ENCODE peak calls at places on chromosomes 16 and 17, in seven cellular contexts. O is mesenchymal stem cell, C is H9, V is IMR-90, Y is H1, R is trophoblast cell, W is mesendoderm. N is an unnamed sample.

GRCh38 chr16:23232806-23233205 is 50.3 kb downstream of the SCNN1G start:
- DNase-seq in R (no peak), W (no peak), C (no peak), O (no peak), V (no peak), Y (no peak), N (no peak)

GRCh38 chr16:66927012-66927436 is 1.7 kb upstream of the RRAD start:
- DNase-seq in Y (no peak), C (peak; percentile 54), O (peak; percentile 97), R (peak; percentile 94), V (peak; percentile 88), W (peak; percentile 87), N (no peak)

GRCh38 chr17:78785011-78785662 is 3.1 kb upstream of the CYTH1 start:
- DNase-seq in Y (no peak), O (no peak), W (no peak), V (no peak), R (no peak), C (no peak), N (no peak)

GRCh38 chr16:1791256-1791942 is 2.1 kb downstream of the IGFALS start:
- DNase-seq in V (no peak), O (no peak), Y (no peak), W (no peak), R (no peak), C (peak; percentile 31), N (no peak)

GRCh38 chr17:50195196-50195865 is 6.1 kb downstream of the COL1A1 start:
- DNase-seq in C (no peak), O (peak; percentile 45), Y (no peak), W (no peak), R (no peak), V (peak; percentile 74), N (no peak)

GRCh38 chr16:27721548-27722265 is 171.8 kb downstream of the KATNIP start:
- DNase-seq in W (no peak), O (peak; percentile 66), C (no peak), R (peak; percentile 98), V (peak; percentile 78), Y (no peak), N (no peak)

GRCh38 chr16:57740423-57741071 is 5.0 kb downstream of the KATNB1 start:
- DNase-seq in W (no peak), Y (no peak), C (peak; percentile 17), O (no peak), V (no peak), R (no peak), N (no peak)

GRCh38 chr16:15055141-15056053 is 477 bp downstream of the NTAN1 start:
- DNase-seq in Y (peak; percentile 85), R (no peak), V (peak; percentile 23), W (peak; percentile 71), O (peak; percentile 56), C (no peak), N (no peak)

GRCh38 chr17:61410555-61411089 is 11.0 kb downstream of the TBX2 start:
- DNase-seq in R (peak; percentile 64), V (peak; percentile 86), W (peak; percentile 82), C (peak; percentile 93), Y (peak; percentile 91), O (peak; percentile 88), N (peak; percentile 68)

GRCh38 chr17:79619636-79620206 is 8.9 kb upstream of the RBFOX3 start:
- DNase-seq in V (no peak), C (peak; percentile 31), W (no peak), Y (peak; percentile 33), R (no peak), O (no peak), N (no peak)

GRCh38 chr16:22315979-22316378 is 18.8 kb downstream of the POLR3E start:
- DNase-seq in C (no peak), R (no peak), W (no peak), Y (no peak), O (no peak), V (no peak), N (no peak)

GRCh38 chr16:75385507-75386152 is 47.7 kb downstream of the CFDP1 start:
- DNase-seq in V (peak; percentile 88), C (no peak), R (no peak), O (peak; percentile 84), Y (no peak), W (peak; percentile 64), N (peak; percentile 29)

GRCh38 chr16:3144331-3144881 is 9.6 kb downstream of the ZNF213 start:
- DNase-seq in C (peak; percentile 26), V (no peak), O (no peak), R (peak; percentile 12), Y (no peak), W (no peak), N (no peak)

GRCh38 chr16:70805787-70806186 is 4.8 kb upstream of the VAC14 start:
- DNase-seq in O (peak; percentile 38), C (no peak), V (peak; percentile 91), Y (no peak), R (no peak), W (no peak), N (no peak)

GRCh38 chr16:66293207-66293735 is 73.2 kb upstream of the CDH5 start:
- DNase-seq in W (no peak), V (no peak), R (no peak), O (no peak), Y (no peak), C (peak; percentile 14), N (no peak)

GRCh38 chr17:80354381-80354780 is 60.6 kb upstream of the ENDOV start:
- DNase-seq in R (no peak), O (no peak), W (no peak), C (no peak), Y (no peak), V (no peak), N (no peak)

GRCh38 chr17:68892193-68892592 is 63.0 kb downstream of the ABCA8 start:
- DNase-seq in Y (no peak), W (no peak), V (no peak), O (no peak), R (no peak), C (no peak), N (no peak)

GRCh38 chr16:70453117-70453890 is 1.1 kb upstream of the FCSK start:
- DNase-seq in O (no peak), W (no peak), C (no peak), R (no peak), V (no peak), Y (no peak), N (no peak)

GRCh38 chr16:85350146-85350728 is 238.0 kb upstream of the CIBAR2 start:
- DNase-seq in V (no peak), O (no peak), W (no peak), Y (no peak), C (no peak), R (no peak), N (no peak)

GRCh38 chr17:31294839-31295488 is 2.1 kb downstream of the OMG start:
- DNase-seq in R (peak; percentile 45), Y (no peak), O (peak; percentile 32), V (no peak), W (no peak), C (no peak), N (no peak)

GRCh38 chr17:31293586-31293985 is 3.5 kb downstream of the OMG start:
- DNase-seq in C (no peak), O (no peak), R (peak; percentile 12), W (no peak), V (no peak), Y (no peak), N (no peak)

GRCh38 chr17:31294231-31294630 is 2.8 kb downstream of the OMG start:
- DNase-seq in Y (no peak), V (no peak), W (no peak), O (no peak), C (no peak), R (no peak), N (no peak)

GRCh38 chr17:31289790-31290189 is 7.2 kb downstream of the OMG start:
- DNase-seq in W (no peak), Y (no peak), O (no peak), V (no peak), R (no peak), C (no peak), N (no peak)

GRCh38 chr17:31291820-31292219 is 5.2 kb downstream of the OMG start:
- DNase-seq in C (no peak), V (peak; percentile 14), R (no peak), W (no peak), O (no peak), Y (no peak), N (no peak)
- H3K18ac ChIP-seq in C (no peak overlapping the region), V (no peak overlapping the region), R (no peak overlapping the region), W (no peak overlapping the region), O (no peak overlapping the region), Y (no peak overlapping the region), N (no peak overlapping the region)

DNA sequence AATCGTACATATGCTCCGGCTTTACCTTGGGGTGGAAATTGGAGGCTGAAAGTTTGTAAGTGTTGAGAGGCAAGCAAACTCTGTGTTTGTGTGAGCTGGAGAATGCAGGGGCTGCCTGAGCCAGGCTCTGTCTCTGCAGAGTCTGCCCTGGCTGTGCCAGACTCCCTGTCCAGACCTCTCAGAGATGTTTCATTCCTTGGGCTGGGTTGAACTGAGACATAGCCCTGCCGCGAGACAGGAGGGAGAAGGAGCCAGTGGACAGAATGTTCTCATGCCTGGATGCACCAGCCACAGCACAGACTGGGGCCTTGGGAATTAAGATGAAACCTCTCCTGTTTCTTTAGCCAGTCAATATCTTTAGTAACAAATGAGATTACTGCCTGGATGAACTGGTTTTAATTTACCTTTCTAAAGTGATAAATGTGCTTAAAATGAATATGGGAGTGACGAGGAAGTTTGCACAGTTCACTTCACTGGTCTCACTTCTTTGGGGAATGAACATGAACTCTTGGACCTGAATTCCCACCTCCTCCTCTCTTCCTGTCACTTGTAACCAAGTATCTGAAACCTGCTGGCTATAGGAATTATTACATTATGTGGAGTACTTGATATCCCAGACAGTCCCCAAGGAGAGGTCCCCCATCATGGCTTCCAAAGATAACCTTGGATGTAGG is 40.1 kb downstream of the YPEL2 start:
- DNase-seq in V (no peak), W (no peak), C (no peak), R (no peak), Y (no peak), O (peak; percentile 76), N (no peak)
- H3K23ac ChIP-seq in V (peak overlapping the region; percentile 6), W (no peak overlapping the region), C (no peak overlapping the region), R (no peak overlapping the region), Y (no peak overlapping the region), O (no peak overlapping the region), N (no peak overlapping the region)

GRCh38 chr17:82588266-82589175 is 59.7 kb downstream of the WDR45B start:
- DNase-seq in Y (no peak), W (no peak), O (no peak), V (no peak), R (no peak), C (no peak), N (no peak)
- H2AK5ac ChIP-seq in Y (no peak overlapping the region), W (no peak overlapping the region), O (no peak overlapping the region), V (no peak overlapping the region), R (no peak overlapping the region), C (no peak overlapping the region), N (no peak overlapping the region)

GRCh38 chr17:57043276-57043675 is 41.8 kb upstream of the AKAP1 start:
- DNase-seq in W (no peak), Y (no peak), O (no peak), C (no peak), V (no peak), R (no peak), N (no peak)
- H3K18ac ChIP-seq in W (no peak overlapping the region), Y (no peak overlapping the region), O (no peak overlapping the region), C (no peak overlapping the region), V (no peak overlapping the region), R (no peak overlapping the region), N (no peak overlapping the region)